ENCODE peak calls at places on chromosomes 1 and 21, in nine cellular contexts. C is HCT116, G is breast epithelium, T is tibial nerve, I is GM12891, Q is transverse colon, W is A549, Z is prostate gland, P is sigmoid colon. N is an unnamed sample.

GRCh38 chr21:45849651-45850050 is 131.9 kb upstream of the COL6A1 start:
- DNase-seq in C (no peak), G (no peak), T (no peak), I (no peak), Q (no peak), W (no peak), Z (no peak), P (peak; percentile 40), N (no peak)

GRCh38 chr1:163071381-163072255 is 2.5 kb downstream of the RGS4 start:
- DNase-seq in C (peak; percentile 60), G (no peak), T (peak; percentile 63), I (peak; percentile 8), Q (peak; percentile 46), W (peak; percentile 56), Z (peak; percentile 43), P (peak; percentile 79), N (peak; percentile 50)

GRCh38 chr21:16492892-16493291 is 763.1 kb downstream of the USP25 start:
- DNase-seq in C (no peak), G (no peak), T (no peak), I (no peak), Q (no peak), W (no peak), Z (no peak), P (no peak), N (no peak)

GRCh38 chr1:189620471-189620870 is 857.2 kb downstream of the BRINP3 start:
- DNase-seq in C (no peak), G (no peak), T (no peak), I (no peak), Q (no peak), W (no peak), Z (no peak), P (no peak), N (no peak)

GRCh38 chr1:229972600-229973296 is 94.3 kb upstream of the GALNT2 start:
- DNase-seq in C (no peak), G (no peak), T (no peak), I (no peak), Q (peak; percentile 20), W (peak; percentile 12), Z (no peak), P (no peak), N (peak; percentile 41)

GRCh38 chr1:24725209-24725651 is 20.0 kb upstream of the CLIC4 start:
- DNase-seq in C (no peak), G (no peak), T (no peak), I (no peak), Q (no peak), W (no peak), Z (no peak), P (no peak), N (no peak)

GRCh38 chr1:95311762-95312161 is 77.8 kb downstream of the RWDD3 start:
- DNase-seq in C (no peak), G (no peak), T (no peak), I (no peak), Q (no peak), W (no peak), Z (no peak), P (no peak), N (no peak)

GRCh38 chr1:59816318-59816878 is 1.6 kb downstream of the HOOK1 start:
- DNase-seq in C (no peak), G (no peak), T (no peak), I (no peak), Q (no peak), W (no peak), Z (no peak), P (no peak), N (no peak)

GRCh38 chr1:184051138-184051484 is 419 bp upstream of the TSEN15 start:
- DNase-seq in C (peak; percentile 19), G (no peak), T (no peak), I (no peak), Q (no peak), W (no peak), Z (peak; percentile 13), P (no peak), N (no peak)

GRCh38 chr1:170663011-170663410 is 920 bp upstream of the PRRX1 start:
- DNase-seq in C (no peak), G (no peak), T (no peak), I (no peak), Q (no peak), W (no peak), Z (no peak), P (no peak), N (no peak)

GRCh38 chr1:50423670-50424000 is 392 bp upstream of the DMRTA2 start:
- DNase-seq in C (no peak), G (no peak), T (no peak), I (peak; percentile 43), Q (no peak), W (peak; percentile 47), Z (no peak), P (no peak), N (peak; percentile 43)

GRCh38 chr1:16613185-16614147 is at the start of gene NBPF1:
- DNase-seq in C (peak; percentile 94), G (peak; percentile 96), T (peak; percentile 96), I (peak; percentile 99), Q (peak; percentile 99), W (peak; percentile 96), Z (peak; percentile 99), P (peak; percentile 99), N (peak; percentile 92)
- TF ChIP-seq POLR2A in C (peak; percentile 97), G (no peak), T (peak; percentile 76), I (no peak), Q (peak; percentile 79), W (peak; percentile 98), Z (peak; percentile 100), P (peak; percentile 89), N (no peak)

GRCh38 chr1:244841274-244841927 is 5.9 kb downstream of the COX20 start:
- DNase-seq in C (no peak), G (no peak), T (no peak), I (no peak), Q (no peak), W (no peak), Z (no peak), P (no peak), N (no peak)
- TF ChIP-seq POLR2A in C (no peak), G (no peak), T (no peak), I (no peak), Q (no peak), W (no peak), Z (no peak), P (no peak), N (no peak)

DNA sequence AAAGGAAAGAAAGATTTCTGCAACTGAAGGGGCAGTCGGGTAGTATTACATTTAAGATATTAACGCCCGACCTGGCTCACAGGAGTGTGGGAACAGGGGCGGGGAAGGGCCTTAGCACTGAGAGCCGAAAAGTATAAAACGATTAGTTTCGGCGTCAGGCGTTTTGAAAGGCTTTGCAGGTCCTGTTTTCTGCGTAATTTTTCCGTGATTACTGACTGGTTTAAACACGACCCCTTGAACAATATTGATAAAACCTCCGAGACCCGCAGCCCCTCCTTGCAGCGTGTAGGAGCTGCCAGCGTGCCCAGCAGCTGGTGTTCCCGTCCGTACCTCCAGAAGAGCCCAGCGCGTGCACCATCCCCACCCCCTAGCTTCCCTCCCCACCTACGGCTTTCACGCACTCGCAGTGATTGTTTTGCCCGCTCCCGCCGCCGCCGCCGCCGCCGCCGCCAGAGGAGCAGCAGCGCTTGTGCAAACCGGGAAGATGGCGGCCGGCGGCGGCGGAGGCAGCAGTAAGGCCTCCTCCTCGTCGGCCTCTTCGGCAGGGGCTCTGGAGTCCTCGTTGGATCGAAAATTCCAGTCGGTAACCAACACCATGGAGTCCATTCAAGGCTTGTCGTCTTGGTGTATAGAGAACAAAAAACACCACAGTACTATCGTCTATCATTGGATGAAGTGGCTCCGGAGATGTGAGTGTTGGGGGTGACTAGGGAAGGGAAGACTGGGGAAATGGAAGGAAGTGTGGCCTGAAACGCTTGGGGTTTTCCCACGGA is 470 bp downstream of the RPRD2 start:
- DNase-seq in C (peak; percentile 27), G (peak; percentile 80), T (peak; percentile 62), I (peak; percentile 17), Q (peak; percentile 82), W (peak; percentile 86), Z (peak; percentile 70), P (peak; percentile 92), N (peak; percentile 90)
- TF ChIP-seq POLR2A in C (peak; percentile 80), G (peak; percentile 17), T (no peak), I (peak; percentile 84), Q (peak; percentile 61), W (peak; percentile 75), Z (peak; percentile 59), P (no peak), N (peak; percentile 18)

DNA sequence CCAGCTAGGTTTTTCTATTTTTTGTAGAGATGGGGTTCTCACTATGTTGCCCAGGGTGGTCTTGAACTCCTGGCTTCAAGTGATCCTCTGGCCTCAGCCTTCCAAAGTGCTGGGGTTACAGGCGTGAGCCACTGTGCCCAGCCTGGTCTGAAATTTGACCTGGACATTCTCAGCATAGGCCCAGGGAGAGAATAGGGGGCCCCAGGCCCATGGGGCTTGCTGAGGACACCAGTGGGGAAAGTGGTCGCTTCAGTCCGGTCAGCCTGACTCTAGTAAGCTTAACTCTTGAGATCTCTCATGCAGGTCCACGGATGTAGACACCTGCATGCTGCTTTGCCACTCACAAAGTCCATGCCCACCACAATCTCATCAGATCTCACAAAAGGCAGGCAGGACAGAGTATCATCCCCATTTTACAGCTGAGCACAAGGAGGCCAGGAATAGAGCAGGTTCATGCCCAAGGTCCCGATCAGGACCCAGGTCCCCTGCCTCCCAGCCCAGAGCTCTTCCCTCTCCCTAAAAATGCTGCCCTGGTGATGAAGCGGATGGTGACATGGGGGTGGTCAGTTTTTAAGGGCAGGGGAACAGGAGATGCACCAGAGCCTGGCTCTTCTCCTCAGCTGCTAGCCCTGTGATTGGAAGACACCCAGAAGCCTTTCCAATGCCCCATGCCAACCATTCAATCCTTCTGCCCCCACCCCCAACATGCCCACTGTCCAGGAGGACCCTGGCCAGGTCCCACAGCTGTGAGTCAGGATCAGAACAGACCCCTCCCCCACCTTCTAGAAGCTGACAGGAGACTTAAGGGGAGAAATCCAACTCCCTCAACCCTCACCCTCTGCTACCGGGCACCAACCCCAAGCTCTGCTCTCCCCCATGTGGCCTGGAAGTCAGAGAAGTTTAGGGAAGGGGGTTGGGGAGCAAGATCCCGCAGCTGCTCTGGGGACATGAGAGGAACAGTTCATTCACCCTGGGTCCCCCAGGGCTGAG is 1.8 kb downstream of the FHL3 start:
- DNase-seq in C (no peak), G (no peak), T (no peak), I (no peak), Q (no peak), W (no peak), Z (no peak), P (no peak), N (peak; percentile 45)
- TF ChIP-seq POLR2A in C (no peak), G (no peak), T (no peak), I (no peak), Q (no peak), W (no peak), Z (no peak), P (no peak), N (no peak)

GRCh38 chr21:37072988-37073416 is at the start of the genes PIGP and TTC3:
- DNase-seq in C (peak; percentile 76), G (peak; percentile 92), T (peak; percentile 85), I (peak; percentile 84), Q (peak; percentile 95), W (peak; percentile 95), Z (peak; percentile 92), P (peak; percentile 97), N (peak; percentile 98)
- TF ChIP-seq POLR2A in C (peak; percentile 58), G (peak; percentile 80), T (peak; percentile 84), I (peak; percentile 69), Q (peak; percentile 82), W (peak; percentile 51), Z (peak; percentile 95), P (peak; percentile 61), N (peak; percentile 75)

N was measured in erythroblast.